ENCODE peak calls at places on chromosomes 4 and X, in seven cellular contexts. G is H54; B is ELR; E is HCT116; P is H9; T is gastrocnemius medialis; R is effector memory CD8-positive, alpha-beta T cell. Y is an unnamed sample.

GRCh38 chr4:24514808-24515207 is 69.5 kb downstream of the DHX15 start:
- DNase-seq in G (no peak), P (no peak), B (peak; percentile 13), E (no peak), R (no peak), T (no peak), Y (no peak)

GRCh38 chr4:57291911-57292310 is 181.7 kb upstream of the IGFBP7 start:
- DNase-seq in B (peak; percentile 58), E (no peak), T (no peak), G (no peak), R (no peak), P (no peak), Y (no peak)

GRCh38 chr4:181854142-181854541 is 389.1 kb upstream of the TENM3 start:
- DNase-seq in T (no peak), R (no peak), G (no peak), B (peak; percentile 17), E (no peak), P (no peak), Y (no peak)

GRCh38 chr4:139876328-139876941 is 210.8 kb downstream of the MGST2 start:
- DNase-seq in T (no peak), R (no peak), P (no peak), G (no peak), E (no peak), B (no peak), Y (no peak)

GRCh38 chr4:105145913-105146285 is 777 bp upstream of the TET2 start:
- DNase-seq in R (peak; percentile 33), G (no peak), P (peak; percentile 56), B (peak; percentile 19), E (no peak), T (no peak), Y (no peak)

GRCh38 chrX:148134578-148134977 is 153.4 kb downstream of the FMR1NB start:
- DNase-seq in E (no peak), R (no peak), B (no peak), P (no peak), T (no peak), G (no peak), Y (no peak)

GRCh38 chr4:183455431-183456145 is 11.2 kb downstream of the CDKN2AIP start:
- DNase-seq in R (no peak), B (peak; percentile 37), E (no peak), G (no peak), T (no peak), P (no peak), Y (no peak)

GRCh38 chr4:24551492-24552330 is 32.6 kb downstream of the DHX15 start:
- DNase-seq in T (no peak), P (no peak), B (peak; percentile 42), E (peak; percentile 2), R (no peak), G (no peak), Y (no peak)

GRCh38 chr4:52982246-52982950 is 120.3 kb downstream of the RASL11B start:
- DNase-seq in E (peak; percentile 28), G (no peak), B (peak; percentile 46), T (no peak), R (no peak), P (no peak), Y (no peak)

GRCh38 chr4:94373752-94374151 is 31.1 kb upstream of the HPGDS start:
- DNase-seq in G (no peak), E (no peak), P (no peak), B (no peak), R (no peak), T (no peak), Y (no peak)

GRCh38 chr4:165828928-165829327 is 44.1 kb upstream of the TLL1 start:
- DNase-seq in P (no peak), G (no peak), T (no peak), B (no peak), E (no peak), R (no peak), Y (no peak)

GRCh38 chr4:40596522-40596921 is 33.1 kb downstream of the RBM47 start:
- DNase-seq in T (no peak), B (no peak), G (no peak), E (no peak), R (no peak), P (no peak), Y (no peak)

GRCh38 chr4:22668301-22668700 is 24.4 kb upstream of the GBA3 start:
- DNase-seq in T (no peak), B (no peak), E (no peak), P (no peak), G (no peak), R (no peak), Y (no peak)

GRCh38 chr4:38069271-38069760 is 109.1 kb downstream of the PTTG2 start:
- DNase-seq in R (no peak), B (peak; percentile 18), E (no peak), P (peak; percentile 65), T (no peak), G (no peak), Y (no peak)

GRCh38 chr4:116544946-116545345 is 540.4 kb downstream of the TRAM1L1 start:
- DNase-seq in R (no peak), E (no peak), T (no peak), P (no peak), B (no peak), G (no peak), Y (no peak)

GRCh38 chrX:37745835-37746234 is 34.0 kb upstream of the CYBB start:
- DNase-seq in R (no peak), B (no peak), T (no peak), G (no peak), P (no peak), E (no peak), Y (no peak)

GRCh38 chrX:27966492-27966891 is 14.8 kb downstream of the DCAF8L1 start:
- DNase-seq in B (no peak), G (no peak), E (no peak), P (no peak), R (no peak), T (no peak), Y (no peak)

GRCh38 chr4:102429553-102429952 is 71.6 kb upstream of the NFKB1 start:
- DNase-seq in T (no peak), B (peak; percentile 93), G (peak; percentile 13), E (peak; percentile 87), R (no peak), P (no peak), Y (no peak)

GRCh38 chrX:94400488-94400887 is 726.5 kb downstream of the FAM133A start:
- DNase-seq in R (no peak), G (no peak), B (no peak), T (no peak), E (no peak), P (peak; percentile 71), Y (no peak)

GRCh38 chrX:11591712-11592351 is 73.9 kb downstream of the ARHGAP6 start:
- DNase-seq in G (no peak), R (no peak), P (no peak), E (no peak), T (no peak), B (peak; percentile 32), Y (no peak)

GRCh38 chr4:126526335-126526734 is 1106.4 kb upstream of the INTU start:
- DNase-seq in T (no peak), G (no peak), E (no peak), B (no peak), P (no peak), R (no peak), Y (no peak)

GRCh38 chr4:95080969-95081368 is 323.2 kb downstream of the BMPR1B start:
- DNase-seq in G (no peak), P (no peak), E (no peak), B (no peak), T (no peak), R (no peak), Y (no peak)

GRCh38 chr4:76813070-76813469 is 84.9 kb downstream of the SOWAHB start:
- DNase-seq in R (no peak), P (no peak), B (no peak), T (no peak), G (no peak), E (no peak), Y (no peak)

GRCh38 chrX:69424161-69424560 is 80.0 kb upstream of the NALF2 start:
- DNase-seq in B (peak; percentile 22), R (no peak), P (no peak), T (no peak), G (no peak), E (peak; percentile 2), Y (no peak)

GRCh38 chr4:168648929-168649328 is 152.1 kb downstream of the PALLD start:
- DNase-seq in T (no peak), B (peak; percentile 60), P (no peak), G (no peak), R (no peak), E (no peak), Y (no peak)

GRCh38 chr4:8198906-8199593 is at the start of gene SH3TC1:
- DNase-seq in B (peak; percentile 92), R (peak; percentile 56), G (peak; percentile 93), T (peak; percentile 63), E (peak; percentile 46), P (no peak), Y (no peak)

GRCh38 chr4:99361268-99361922 is 8.8 kb upstream of the ADH1C start:
- DNase-seq in G (no peak), B (no peak), R (no peak), P (no peak), E (no peak), T (no peak), Y (no peak)

GRCh38 chr4:40702137-40702799 is 47.5 kb upstream of the NSUN7 start:
- DNase-seq in R (no peak), E (no peak), G (no peak), B (no peak), T (no peak), P (no peak), Y (no peak)

GRCh38 chrX:49066690-49067089 is 7.1 kb downstream of the PRAF2 start:
- DNase-seq in B (no peak), E (no peak), T (no peak), P (no peak), G (no peak), R (no peak), Y (no peak)